ENCODE peak calls at places on chromosome 16, in four cellular contexts. U is IMR-90, N is stomach, J is PC-3. W is an unnamed sample. For H3K9me3, the result is how much of the 10 kb centered on the place peaks cover.

GRCh38 chr16:2954647-2955381 is 9.3 kb upstream of the KREMEN2 start:
- DNase-seq in J (no peak), N (no peak), U (no peak), W (no peak)

GRCh38 chr16:25888873-25889272 is 197.1 kb downstream of the HS3ST4 start:
- DNase-seq in N (no peak), U (no peak), J (no peak), W (no peak)

GRCh38 chr16:2816751-2817495 is at the start of gene PRSS21:
- DNase-seq in J (no peak), U (no peak), N (no peak), W (no peak)

GRCh38 chr16:27634781-27635180 is 84.8 kb downstream of the KATNIP start:
- DNase-seq in U (peak), N (no peak), J (no peak), W (no peak)

GRCh38 chr16:23403547-23403946 is 49.4 kb downstream of the COG7 start:
- DNase-seq in N (no peak), U (no peak), J (no peak), W (no peak)

GRCh38 chr16:56600398-56600999 is 7.9 kb upstream of the MT2A start:
- DNase-seq in N (peak), J (peak), U (peak), W (no peak)

GRCh38 chr16:77585379-77585778 is 136.9 kb upstream of the NUDT7 start:
- DNase-seq in U (peak), J (no peak), N (no peak), W (no peak)

GRCh38 chr16:22012241-22012640 is 4.3 kb downstream of the MOSMO start:
- DNase-seq in U (no peak), N (no peak), J (no peak), W (no peak)

GRCh38 chr16:77551352-77551751 is 116.5 kb upstream of the ADAMTS18 start:
- DNase-seq in J (no peak), U (no peak), N (no peak), W (no peak)

GRCh38 chr16:73204359-73205152 is 156.6 kb upstream of the ZFHX3 start:
- DNase-seq in U (no peak), J (no peak), N (no peak), W (no peak)

GRCh38 chr16:17299790-17300189 is 171.0 kb downstream of the XYLT1 start:
- DNase-seq in N (no peak), J (no peak), U (no peak), W (no peak)

GRCh38 chr16:53714080-53715050 is 10.4 kb downstream of the FTO start:
- DNase-seq in J (no peak), U (no peak), N (no peak), W (no peak)

GRCh38 chr16:47613251-47613650 is 152.1 kb downstream of the PHKB start:
- DNase-seq in U (no peak), J (no peak), N (no peak), W (no peak)

GRCh38 chr16:49127103-49127502 is 154.5 kb downstream of the CBLN1 start:
- DNase-seq in N (no peak), U (no peak), J (peak), W (no peak)

GRCh38 chr16:56669005-56669839 is at the start of gene MT1H:
- DNase-seq in U (no peak), N (peak), J (no peak), W (no peak)

GRCh38 chr16:15464401-15465186 is 30.2 kb downstream of the BMERB1 start:
- DNase-seq in N (no peak), J (peak), U (peak), W (no peak)

GRCh38 chr16:48075398-48075797 is 80.4 kb downstream of the ABCC12 start:
- DNase-seq in U (peak), J (peak), N (no peak), W (no peak)

GRCh38 chr16:56825821-56826220 is 39.2 kb upstream of the SLC12A3 start:
- DNase-seq in N (no peak), U (peak), J (no peak), W (no peak)

GRCh38 chr16:21260870-21261791 is 17.0 kb downstream of the CRYM start:
- DNase-seq in U (peak), J (peak), N (peak), W (no peak)

GRCh38 chr16:75087040-75087979 is 29.3 kb downstream of the LDHD start:
- DNase-seq in U (peak), N (no peak), J (no peak), W (peak)

GRCh38 chr16:24139282-24139681 is 116.9 kb upstream of the CACNG3 start:
- DNase-seq in N (no peak), U (no peak), J (peak), W (no peak)

GRCh38 chr16:5176505-5176904 is 78.9 kb upstream of the EEF2KMT start:
- DNase-seq in J (no peak), N (no peak), U (no peak), W (no peak)

GRCh38 chr16:11624645-11625607 is 38.2 kb upstream of the LITAF start:
- DNase-seq in N (no peak), J (no peak), U (no peak), W (no peak)

GRCh38 chr16:4414187-4414909 is 2.0 kb downstream of the CORO7 start:
- DNase-seq in U (no peak), N (peak), J (no peak), W (no peak)

GRCh38 chr16:24668481-24669001 is 60.9 kb upstream of the TNRC6A start:
- DNase-seq in J (no peak), N (no peak), U (peak), W (no peak)

GRCh38 chr16:49528035-49528434 is 154.4 kb downstream of the C16orf78 start:
- DNase-seq in U (no peak), J (peak), N (no peak), W (no peak)

GRCh38 chr16:22424161-22424937 is 49.9 kb upstream of the CDR2 start:
- DNase-seq in U (no peak), J (no peak), N (no peak), W (no peak)

GRCh38 chr16:57113042-57113453 is 20.7 kb downstream of the CPNE2 start:
- DNase-seq in N (no peak), J (no peak), U (peak), W (no peak)

GRCh38 chr16:27405546-27406451 is 3.8 kb downstream of the IL21R start:
- DNase-seq in U (peak), J (no peak), N (no peak), W (no peak)

GRCh38 chr16:85301171-85301690 is 189.0 kb upstream of the CIBAR2 start:
- DNase-seq in J (no peak), U (no peak), N (peak), W (no peak)

GRCh38 chr16:77611386-77611785 is 110.9 kb upstream of the NUDT7 start:
- DNase-seq in J (no peak), N (no peak), U (no peak), W (no peak)

GRCh38 chr16:1791943-1792812 is 1.3 kb downstream of the IGFALS start:
- DNase-seq in N (no peak), U (no peak), J (no peak), W (no peak)

GRCh38 chr16:57645691-57646387 is 17.4 kb downstream of the ADGRG1 start:
- DNase-seq in J (peak), N (no peak), U (peak), W (peak)

GRCh38 chr16:3716831-3717234 is 491 bp downstream of the TRAP1 start:
- DNase-seq in J (peak), N (no peak), U (no peak), W (no peak)

GRCh38 chr16:72927199-72928088 is 120.5 kb downstream of the ZFHX3 start:
- DNase-seq in U (peak), J (peak), N (no peak), W (no peak)

GRCh38 chr16:87472142-87472778 is 20.6 kb downstream of the ZCCHC14 start:
- DNase-seq in U (no peak), J (no peak), N (no peak), W (no peak)

GRCh38 chr16:87469186-87469585 is 23.6 kb downstream of the ZCCHC14 start:
- DNase-seq in U (no peak), N (no peak), J (no peak), W (no peak)

GRCh38 chr16:87472935-87473334 is 19.9 kb downstream of the ZCCHC14 start:
- DNase-seq in U (no peak), J (no peak), N (no peak), W (no peak)

GRCh38 chr16:87470332-87470731 is 22.5 kb downstream of the ZCCHC14 start:
- DNase-seq in N (no peak), U (peak), J (no peak), W (no peak)

GRCh38 chr16:87471278-87472141 is 21.3 kb downstream of the ZCCHC14 start:
- DNase-seq in J (no peak), U (no peak), N (no peak), W (no peak)
- H3K4me3 ChIP-seq in J (no peak), U (no peak), N (no peak), W (peak)

DNA sequence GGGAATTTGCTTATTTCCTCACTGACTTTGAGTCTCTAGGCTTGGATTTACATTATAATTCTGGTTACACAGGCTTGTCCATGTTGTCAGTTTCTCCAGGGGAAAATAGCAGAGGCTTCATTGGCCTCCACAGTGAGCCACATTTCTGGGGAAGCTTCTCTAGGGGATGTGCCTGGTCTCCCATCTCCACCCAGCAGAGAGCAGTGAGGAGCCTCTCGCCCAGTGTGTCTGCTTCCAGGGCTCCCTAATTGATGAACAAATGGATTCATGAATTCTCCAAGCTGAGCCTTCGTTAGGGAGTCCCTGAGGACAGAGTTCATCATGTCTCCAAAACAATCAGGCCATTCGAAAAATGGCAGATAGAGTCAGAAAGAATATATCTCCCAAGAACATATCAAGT is 162.3 kb upstream of the TOX3 start:
- DNase-seq in J (no peak), N (no peak), U (no peak), W (no peak)
- TF ChIP-seq CTCF in J (no peak), N (no peak), U (no peak), W (no peak)

GRCh38 chr16:31916056-31916488 is 42.5 kb downstream of the ZNF267 start:
- DNase-seq in J (no peak), U (no peak), N (no peak), W (no peak)

GRCh38 chr16:31913668-31914067 is 40.1 kb downstream of the ZNF267 start:
- DNase-seq in J (no peak), N (no peak), U (no peak), W (no peak)
- H3K9me3 ChIP-seq in J (half or more), N (half or more), U (under half), W (half or more)

GRCh38 chr16:80997139-80997798 is 9.4 kb downstream of the CMC2 start:
- DNase-seq in U (no peak), N (no peak), J (no peak), W (no peak)
- H3K4me3 ChIP-seq in U (no peak), N (peak), J (no peak), W (peak)

GRCh38 chr16:87324411-87325275 is 7.5 kb upstream of the C16orf95 start:
- DNase-seq in U (peak), J (peak), N (no peak), W (no peak)
- TF ChIP-seq CTCF in U (peak), J (peak), N (no peak), W (peak)

DNA sequence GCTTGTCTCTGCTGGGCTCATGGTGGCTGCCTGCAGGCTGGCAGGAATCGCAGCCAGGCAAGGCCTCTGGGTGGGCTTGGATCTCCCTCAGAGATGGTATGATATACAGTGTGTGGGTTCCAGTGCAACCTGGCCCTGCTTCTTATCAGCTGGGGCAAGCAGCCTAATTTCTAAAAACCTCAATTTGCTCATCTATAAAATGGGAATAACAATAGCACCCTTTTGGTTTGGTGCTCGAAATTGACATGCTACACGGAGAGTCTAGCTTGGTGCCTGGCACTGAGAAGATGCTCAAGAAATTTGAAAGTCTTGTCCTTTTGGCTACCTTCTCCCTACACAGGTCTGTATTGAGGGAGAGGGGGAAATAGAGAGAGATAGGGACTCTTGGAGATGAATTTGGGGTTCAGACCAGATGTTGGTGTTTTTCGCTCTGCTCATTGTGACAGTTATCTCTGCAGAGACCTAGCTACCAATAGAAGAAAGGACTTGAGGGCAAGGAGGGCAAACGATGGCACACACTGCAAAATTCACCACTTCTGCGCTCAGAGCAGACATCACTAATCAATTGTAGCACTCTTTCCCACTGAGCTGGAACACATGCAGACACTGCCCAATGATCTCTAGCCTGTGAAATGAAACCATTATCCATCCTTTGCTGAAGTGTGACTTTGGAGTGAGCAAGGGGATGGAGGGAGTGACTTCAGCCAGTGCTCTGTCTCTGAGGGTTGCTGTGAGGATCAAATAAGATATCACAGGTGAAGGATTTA is 15.6 kb downstream of the BEAN1 start:
- DNase-seq in U (no peak), J (no peak), N (no peak), W (no peak)
- H3K9me3 ChIP-seq in U (under half), J (under half), N (under half), W (under half)

DNA sequence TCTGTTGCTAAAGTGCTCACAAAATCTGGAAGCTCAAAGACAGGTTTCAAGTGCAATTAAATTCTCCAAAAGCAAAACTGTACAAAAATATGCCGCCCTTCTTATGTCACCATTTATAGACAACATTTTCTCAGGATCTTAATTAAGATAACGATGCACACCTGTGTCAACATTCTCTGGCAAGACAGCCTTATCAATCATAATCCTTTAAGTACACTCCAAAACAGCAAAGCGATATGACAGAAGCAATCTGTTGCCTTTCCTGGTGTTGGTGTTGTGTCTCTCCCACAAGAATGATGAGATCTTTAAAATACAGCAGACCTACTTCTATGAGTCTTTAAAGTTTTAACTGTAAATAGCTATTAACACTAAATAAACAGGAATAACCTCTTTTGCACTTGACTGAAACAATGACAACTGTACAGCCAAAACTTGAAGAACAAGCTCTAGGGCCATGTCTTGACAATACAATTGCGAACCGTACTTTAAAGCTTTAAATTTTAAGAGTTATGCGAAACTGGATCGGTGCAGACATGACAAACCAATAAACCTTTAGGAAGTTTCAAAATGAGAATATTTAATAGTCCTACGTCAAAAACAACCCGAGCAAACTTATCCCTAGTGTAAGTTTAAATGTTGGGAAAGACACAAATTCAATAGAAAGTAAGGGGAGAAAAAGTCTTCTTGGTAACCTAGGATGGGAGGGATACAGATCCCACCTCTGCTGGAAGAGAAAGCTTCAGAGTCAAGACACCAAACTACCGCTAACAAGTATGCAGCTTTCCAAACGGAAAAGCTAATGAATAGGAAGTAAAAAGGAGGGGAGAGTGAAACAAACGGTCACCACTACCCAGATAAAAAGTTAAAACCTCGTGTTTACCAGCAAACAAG is 3.3 kb upstream of the IRX5 start:
- DNase-seq in N (no peak), J (no peak), U (no peak), W (no peak)
- H3K4me3 ChIP-seq in N (peak), J (no peak), U (peak), W (peak)

DNA sequence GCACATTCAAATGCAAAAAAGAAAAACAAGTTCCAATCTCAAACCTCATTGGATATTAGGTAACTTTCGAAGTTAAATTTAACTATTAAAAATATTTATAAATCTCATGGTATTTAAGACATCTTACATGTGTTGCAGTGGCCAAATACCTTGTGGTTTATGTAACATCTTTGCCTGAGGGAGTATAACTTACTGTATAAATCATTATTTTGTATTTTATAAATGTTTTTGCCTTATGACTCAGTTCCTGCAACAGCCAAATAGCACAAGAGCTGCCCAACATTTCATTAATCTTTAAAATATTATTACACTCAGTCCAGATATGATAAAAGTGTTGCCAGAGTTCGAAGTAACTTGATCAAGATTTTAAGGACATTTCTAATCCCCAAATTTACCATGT is 43.8 kb downstream of the IRX6 start:
- DNase-seq in N (no peak), J (no peak), U (peak), W (no peak)
- TF ChIP-seq CTCF in N (no peak), J (no peak), U (no peak), W (no peak)

GRCh38 chr16:88368994-88369393 is 13.8 kb upstream of the ZNF469 start:
- DNase-seq in J (no peak), N (no peak), U (no peak), W (no peak)
- H3K9me3 ChIP-seq in J (under half), N (under half), U (under half), W (under half)